ENCODE peak calls at places on chromosomes 11 and 22, in seven cellular contexts. U is uterus; F is K562; K is brain pericyte; J is astrocyte of the spinal cord; D is activated naive CD8-positive, alpha-beta T cell treated with anti-CD3 and anti-CD28 coated beads for 36 hours; G is GM23338. E is an unnamed sample.

GRCh38 chr11:115085461-115086220 is 407.3 kb downstream of the NXPE2 start:
- DNase-seq in F (no peak), K (no peak), J (no peak), D (no peak), G (no peak), U (no peak), E (no peak)

GRCh38 chr22:44063462-44064371 is 39.6 kb downstream of the PARVB start:
- DNase-seq in K (no peak), D (no peak), U (no peak), J (no peak), G (no peak), F (no peak), E (no peak)

GRCh38 chr11:119992171-119993051 is 145.5 kb downstream of the TRIM29 start:
- DNase-seq in G (no peak), F (no peak), U (no peak), D (no peak), K (no peak), J (no peak), E (no peak)

GRCh38 chr22:46522743-46523300 is 14.6 kb downstream of the CELSR1 start:
- DNase-seq in F (no peak), D (no peak), U (no peak), K (no peak), J (no peak), G (no peak), E (peak)

GRCh38 chr22:37329239-37330140 is 47.2 kb downstream of the CYTH4 start:
- DNase-seq in F (no peak), D (no peak), K (no peak), U (no peak), G (no peak), J (no peak), E (no peak)

GRCh38 chr11:46183819-46184218 is 62.6 kb upstream of the PHF21A start:
- DNase-seq in J (peak), F (no peak), D (no peak), U (no peak), K (no peak), G (no peak), E (no peak)

GRCh38 chr22:49997221-49997599 is 15.4 kb downstream of the IL17REL start:
- DNase-seq in F (no peak), U (no peak), K (no peak), J (no peak), D (no peak), G (no peak), E (peak)

GRCh38 chr22:44622147-44622427 is 79.9 kb upstream of the PRR5 start:
- DNase-seq in J (no peak), K (no peak), G (no peak), U (no peak), D (peak), F (peak), E (peak)

GRCh38 chr11:43687120-43687791 is 6.7 kb downstream of the HSD17B12 start:
- DNase-seq in D (no peak), U (peak), K (no peak), G (peak), F (no peak), J (peak), E (peak)

GRCh38 chr11:109320595-109320994 is 101.4 kb upstream of the C11orf87 start:
- DNase-seq in G (no peak), U (no peak), D (no peak), F (no peak), J (peak), K (no peak), E (no peak)

GRCh38 chr11:86608251-86608799 is 64.1 kb downstream of the ME3 start:
- DNase-seq in F (peak), D (peak), G (peak), U (peak), J (peak), K (peak), E (peak)

GRCh38 chr11:111162306-111162705 is 83.2 kb upstream of the POU2AF2 start:
- DNase-seq in J (peak), F (no peak), G (no peak), U (no peak), K (no peak), D (no peak), E (no peak)

GRCh38 chr22:35111244-35111643 is 45.3 kb downstream of the ISX start:
- DNase-seq in U (no peak), J (no peak), F (no peak), D (no peak), G (no peak), K (no peak), E (peak)

GRCh38 chr22:40463017-40463631 is 92.7 kb downstream of the SGSM3 start:
- DNase-seq in J (no peak), D (peak), G (no peak), F (no peak), U (no peak), K (no peak), E (no peak)

GRCh38 chr11:19018901-19019300 is 41.6 kb downstream of the MRGPRX2 start:
- DNase-seq in D (no peak), F (no peak), G (peak), U (no peak), J (no peak), K (no peak), E (peak)

GRCh38 chr11:102843474-102843873 is at the start of gene MMP3:
- DNase-seq in F (no peak), G (no peak), J (no peak), K (no peak), D (no peak), U (no peak), E (no peak)

GRCh38 chr11:101914737-101915426 is at the start of gene CEP126:
- DNase-seq in J (peak), D (peak), K (peak), G (peak), F (peak), U (peak), E (peak)

GRCh38 chr11:79253280-79253679 is 187.6 kb downstream of the TENM4 start:
- DNase-seq in G (no peak), J (no peak), D (no peak), F (no peak), U (no peak), K (no peak), E (no peak)

GRCh38 chr11:1399386-1400167 is 9.8 kb downstream of the BRSK2 start:
- DNase-seq in J (peak), D (no peak), U (no peak), F (no peak), K (no peak), G (no peak), E (no peak)

GRCh38 chr22:45948081-45948648 is 28.8 kb downstream of the WNT7B start:
- DNase-seq in U (no peak), G (no peak), K (no peak), D (no peak), F (no peak), J (no peak), E (no peak)

GRCh38 chr11:64021742-64022067 is 14.0 kb upstream of the FLRT1 start:
- DNase-seq in G (peak), D (no peak), J (no peak), U (no peak), K (no peak), F (peak), E (peak)

GRCh38 chr11:120066738-120067303 is 71.1 kb downstream of the TRIM29 start:
- DNase-seq in D (no peak), G (no peak), F (no peak), U (no peak), K (no peak), J (no peak), E (no peak)

GRCh38 chr22:38187413-38188212 is 6.0 kb upstream of the PLA2G6 start:
- DNase-seq in J (no peak), F (no peak), K (no peak), G (no peak), U (no peak), D (no peak), E (no peak)

GRCh38 chr11:86143429-86144030 is 74.6 kb upstream of the PICALM start:
- DNase-seq in D (no peak), K (no peak), F (no peak), J (no peak), G (no peak), U (no peak), E (no peak)

GRCh38 chr11:95831198-95831883 is 41.0 kb downstream of the CEP57 start:
- DNase-seq in K (no peak), U (no peak), G (no peak), F (no peak), J (peak), D (no peak), E (no peak)

GRCh38 chr11:124481365-124482323 is 36.1 kb upstream of the OR8B8 start:
- DNase-seq in K (no peak), U (no peak), F (peak), D (no peak), J (peak), G (peak), E (peak)